ENCODE peak calls at places on chromosomes 6 and 20, in five cellular contexts. V is fibroblast of lung, Q is A549, P is aorta, G is left ventricle myocardium inferior. J is an unnamed sample.

GRCh38 chr6:99330159-99330558 is 19.3 kb downstream of the FAXC start:
- DNase-seq in P (no peak), Q (peak), V (peak), G (no peak), J (no peak)

GRCh38 chr20:24720957-24721356 is 228.1 kb upstream of the CST7 start:
- DNase-seq in V (no peak), Q (no peak), G (no peak), P (no peak), J (no peak)

GRCh38 chr6:155795173-155795796 is 339.6 kb upstream of the NOX3 start:
- DNase-seq in Q (no peak), G (no peak), V (peak), P (no peak), J (no peak)

GRCh38 chr6:101117397-101118185 is 236.5 kb upstream of the ASCC3 start:
- DNase-seq in G (no peak), P (peak), V (no peak), Q (no peak), J (peak)

GRCh38 chr6:123316733-123317323 is 319.9 kb downstream of the TRDN start:
- DNase-seq in Q (no peak), V (peak), G (no peak), P (no peak), J (no peak)

GRCh38 chr6:25066593-25066992 is 130.8 kb upstream of the RIPOR2 start:
- DNase-seq in P (no peak), V (peak), Q (no peak), G (no peak), J (no peak)

GRCh38 chr6:139832493-139832892 is 458.0 kb upstream of the CITED2 start:
- DNase-seq in V (no peak), Q (no peak), G (no peak), P (no peak), J (no peak)

GRCh38 chr20:23497458-23498026 is 6.6 kb downstream of the CST8 start:
- DNase-seq in P (no peak), G (no peak), Q (no peak), V (no peak), J (no peak)

GRCh38 chr6:147750420-147750819 is 241.9 kb downstream of the SAMD5 start:
- DNase-seq in Q (no peak), V (no peak), G (no peak), P (no peak), J (no peak)

GRCh38 chr20:12554416-12554815 is 454.4 kb upstream of the SPTLC3 start:
- DNase-seq in G (no peak), P (no peak), V (no peak), Q (no peak), J (no peak)

GRCh38 chr6:135851442-135852271 is at the start of gene PDE7B:
- DNase-seq in P (peak), V (peak), Q (peak), G (peak), J (peak)

GRCh38 chr6:24766685-24767462 is 7.9 kb upstream of the GMNN start:
- DNase-seq in G (no peak), Q (peak), V (peak), P (no peak), J (no peak)

GRCh38 chr6:44008821-44009370 is 118.4 kb downstream of the MRPL14 start:
- DNase-seq in V (no peak), P (peak), Q (no peak), G (no peak), J (no peak)

GRCh38 chr20:35279533-35280174 is 1.7 kb upstream of the MMP24OS start:
- DNase-seq in V (no peak), Q (no peak), P (no peak), G (no peak), J (no peak)

GRCh38 chr6:97077380-97077779 is 152.9 kb downstream of the KLHL32 start:
- DNase-seq in P (no peak), V (no peak), G (no peak), Q (no peak), J (no peak)

GRCh38 chr6:75205776-75206334 is at the start of gene COL12A1:
- DNase-seq in Q (peak), P (peak), G (peak), V (peak), J (peak)

GRCh38 chr6:164200071-164200470 is 785.6 kb downstream of the QKI start:
- DNase-seq in G (no peak), Q (no peak), P (no peak), V (peak), J (no peak)

GRCh38 chr20:51541189-51542032 is 1.1 kb downstream of the NFATC2 start:
- DNase-seq in P (peak), Q (no peak), G (peak), V (peak), J (peak)

GRCh38 chr20:48197034-48197433 is 411.8 kb upstream of the SULF2 start:
- DNase-seq in G (no peak), P (no peak), V (no peak), Q (no peak), J (no peak)

GRCh38 chr6:170107606-170108222 is 183.2 kb downstream of the DLL1 start:
- DNase-seq in V (no peak), P (peak), Q (no peak), G (peak), J (peak)

DNA sequence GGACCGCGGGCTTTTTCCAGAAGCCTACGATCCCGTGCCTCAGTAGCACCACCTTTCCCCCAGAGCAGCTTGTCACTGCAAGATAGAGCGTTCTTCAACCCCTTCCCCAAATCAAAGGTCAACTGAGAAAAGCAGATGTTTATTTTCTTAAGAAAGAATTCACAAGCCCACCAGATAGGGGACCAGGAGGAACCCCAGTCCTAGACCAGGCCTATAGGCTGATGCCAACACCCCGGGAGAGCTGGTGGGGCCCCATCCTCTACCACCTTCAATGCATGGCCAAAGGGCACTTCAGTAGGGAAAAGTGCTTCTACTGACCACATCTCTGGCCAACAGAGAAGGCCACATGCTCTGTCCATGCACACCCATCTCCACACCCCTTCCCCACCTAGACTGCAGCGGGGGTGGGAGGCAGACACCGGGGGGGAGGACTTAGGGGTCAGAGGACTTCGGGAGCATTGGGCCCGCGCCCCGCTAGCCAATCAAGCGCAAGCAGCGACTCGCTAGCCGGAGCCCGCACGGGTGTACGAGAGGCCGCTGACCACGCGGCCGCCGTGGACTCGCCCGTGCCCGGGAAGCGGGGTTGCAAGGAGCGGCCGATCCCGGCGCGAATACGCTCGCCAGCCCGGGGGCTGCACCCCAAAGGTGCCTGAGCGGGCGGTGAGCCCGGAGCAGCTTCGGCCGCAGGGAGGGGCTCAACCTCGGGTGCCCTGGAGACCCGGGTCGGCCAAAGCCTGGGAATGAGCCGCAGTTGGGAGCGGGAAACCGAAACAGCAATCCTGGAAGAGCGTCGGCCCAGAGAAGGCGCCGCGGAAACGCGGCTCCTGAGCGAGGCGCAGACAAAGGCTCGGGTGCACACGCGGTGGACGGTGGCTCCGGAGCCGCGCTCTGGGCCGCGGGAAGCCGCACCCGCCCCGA is 2.8 kb downstream of the PDE10A start:
- DNase-seq in Q (no peak), V (no peak), P (peak), G (no peak), J (no peak)
- H3K27ac ChIP-seq in Q (peak), V (no peak), P (no peak), G (peak), J (no peak)

DNA sequence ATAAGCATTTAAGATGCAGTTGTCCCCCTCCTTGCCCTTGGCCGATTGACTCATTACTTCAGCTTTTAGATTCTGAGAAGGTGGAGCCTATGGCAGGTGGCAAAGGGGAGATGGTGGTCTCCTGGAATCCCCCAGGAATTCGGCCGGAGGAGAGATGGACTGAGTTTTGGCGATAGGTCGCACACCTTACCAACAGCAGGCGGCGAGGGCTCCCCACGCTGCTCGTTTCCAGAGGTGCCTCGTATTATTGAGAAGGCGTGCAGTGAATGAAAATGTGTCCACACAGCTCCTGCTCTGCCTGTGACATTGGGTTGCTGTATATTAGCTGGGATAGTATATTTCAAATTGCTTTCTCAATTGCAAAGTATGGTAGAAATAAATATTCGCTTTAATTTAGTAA is 224.5 kb downstream of the ARID1B start:
- DNase-seq in Q (no peak), V (no peak), P (no peak), G (no peak), J (no peak)
- H3K27ac ChIP-seq in Q (no peak), V (no peak), P (no peak), G (no peak), J (no peak)

GRCh38 chr20:49853640-49854039 is 41.0 kb downstream of the SLC9A8 start:
- DNase-seq in V (peak), P (no peak), G (no peak), Q (no peak), J (no peak)
- H3K27ac ChIP-seq in V (no peak), P (peak), G (no peak), Q (peak), J (no peak)

DNA sequence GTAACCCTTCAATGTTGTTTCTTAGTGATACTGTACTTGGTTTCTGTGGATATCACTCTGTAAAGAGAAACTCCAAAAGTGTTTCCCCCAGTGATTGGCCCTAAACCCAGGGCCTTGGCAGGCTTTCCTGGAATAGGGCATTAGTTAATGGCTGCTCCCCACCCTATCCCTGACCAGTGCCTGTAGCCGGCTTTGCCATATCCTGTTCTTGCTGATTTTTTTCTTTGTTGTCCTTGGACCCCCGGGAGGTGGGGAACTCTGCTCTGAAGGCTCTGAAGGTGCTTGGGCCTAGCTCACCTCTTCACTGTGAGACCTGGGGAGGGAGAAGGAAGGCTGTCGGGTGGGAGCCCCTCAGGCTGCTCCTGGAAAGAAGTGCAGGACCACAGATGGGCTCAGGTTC is 120.1 kb downstream of the TCP11 start:
- DNase-seq in V (no peak), G (peak), P (no peak), Q (no peak), J (no peak)
- H3K27ac ChIP-seq in V (no peak), G (peak), P (peak), Q (no peak), J (peak)

DNA sequence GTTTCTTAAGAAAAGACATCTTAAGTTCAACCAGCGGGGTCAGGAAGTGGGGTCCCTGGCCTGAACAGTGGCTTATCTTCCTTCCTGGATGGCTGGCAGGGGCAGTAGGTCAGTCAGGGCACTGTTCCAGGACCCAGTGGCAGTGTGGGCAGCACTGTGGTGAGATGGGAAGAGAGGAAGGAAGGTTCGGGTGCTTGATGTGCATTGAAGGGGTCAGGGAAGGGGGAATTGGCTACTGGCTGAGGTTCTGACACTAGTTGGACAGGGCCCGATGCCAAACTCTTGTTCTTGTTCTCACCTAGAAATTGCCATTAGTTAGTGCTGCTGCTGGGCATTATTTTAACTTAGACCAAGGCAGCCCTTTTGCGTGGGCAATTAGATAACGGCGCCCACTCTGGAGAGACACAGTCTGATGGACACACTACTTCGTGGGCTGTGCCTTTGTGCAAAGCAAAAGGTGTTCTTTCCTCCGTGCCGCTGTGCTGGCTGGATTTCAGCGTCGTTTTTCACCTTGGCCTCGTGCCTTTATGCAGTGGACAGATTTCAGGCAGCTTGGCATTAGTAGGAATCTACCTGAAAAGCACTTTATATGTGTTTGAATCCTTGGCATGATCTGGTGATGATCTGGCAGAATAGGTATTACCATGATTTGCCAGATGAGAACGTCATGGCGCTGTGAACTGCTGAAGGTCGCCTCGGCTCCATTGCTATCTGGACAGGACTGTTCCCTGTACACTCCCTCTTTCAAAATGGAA is 30.3 kb downstream of the UTRN start:
- DNase-seq in Q (no peak), V (no peak), P (no peak), G (no peak), J (peak)
- H3K27ac ChIP-seq in Q (no peak), V (no peak), P (no peak), G (peak), J (peak)

DNA sequence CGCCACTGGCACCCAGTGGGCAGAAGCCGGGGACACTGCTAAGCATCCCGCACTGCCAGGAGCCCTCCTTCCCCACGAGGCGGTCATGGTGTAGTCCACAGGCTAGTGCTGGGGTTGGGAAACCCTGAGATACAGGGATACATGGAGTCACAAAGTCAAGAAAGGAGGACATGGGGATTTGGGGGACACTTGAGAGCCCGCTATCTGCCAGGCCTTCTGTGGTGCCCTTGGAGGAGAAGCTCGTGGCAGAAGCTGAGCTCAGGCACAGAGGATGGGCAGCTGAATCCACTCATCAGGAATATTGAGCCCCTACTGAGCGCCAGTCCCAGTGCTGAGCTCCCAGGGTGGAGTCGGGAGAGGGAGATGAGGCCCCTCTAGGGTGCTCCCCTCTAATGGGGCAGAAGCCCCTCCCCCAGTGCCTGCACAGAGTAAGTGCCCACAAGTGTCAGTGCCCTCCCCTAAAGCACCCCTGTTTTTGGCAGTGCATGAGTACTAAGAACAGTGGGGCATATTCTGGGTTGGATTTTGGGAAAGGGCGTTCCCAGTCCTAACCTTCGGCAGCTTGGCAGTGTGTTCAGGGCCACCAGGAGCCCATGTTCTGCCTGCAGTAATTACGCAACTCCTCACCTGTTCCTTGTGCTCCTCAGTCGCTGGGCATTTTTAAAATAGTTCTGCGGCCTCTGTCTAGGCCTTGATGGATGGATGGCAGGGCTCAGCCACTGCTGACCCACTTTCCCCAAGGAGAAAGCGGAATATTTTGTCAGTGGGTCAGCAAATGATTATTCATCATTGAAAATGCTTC is 25.5 kb upstream of the PHACTR3 start:
- DNase-seq in G (no peak), P (no peak), Q (no peak), V (no peak), J (no peak)
- H3K27ac ChIP-seq in G (no peak), P (no peak), Q (no peak), V (no peak), J (no peak)

DNA sequence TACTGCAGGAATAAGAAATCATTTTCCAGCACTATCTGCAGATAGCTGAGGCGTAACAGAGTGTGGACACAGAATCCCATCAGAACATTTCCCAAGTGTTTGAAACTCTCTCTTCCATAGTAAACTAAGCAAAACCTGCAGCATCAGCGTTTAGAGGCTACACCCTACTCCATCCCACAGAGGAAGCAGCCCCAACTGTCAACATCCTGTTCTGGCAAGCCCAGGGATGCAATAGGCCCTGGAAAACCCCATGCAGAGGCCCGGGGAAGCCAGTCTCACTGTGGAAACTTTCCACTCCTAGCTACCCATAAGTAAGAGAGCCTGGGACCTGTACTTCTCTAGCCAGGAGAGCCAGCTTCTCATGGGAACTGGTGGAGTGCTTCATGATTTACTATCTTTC is 129.4 kb downstream of the LY86 start:
- DNase-seq in P (no peak), G (no peak), Q (no peak), V (no peak), J (no peak)
- H3K27ac ChIP-seq in P (no peak), G (peak), Q (no peak), V (no peak), J (no peak)

J was measured in kidney.